ENCODE peak calls at places on chromosome 9, in seven cellular contexts. One of them, this sample, is unnamed.

GRCh38 chr9:106423575-106423974 is 439.4 kb upstream of the ZNF462 start:
- DNase-seq in uterus: no peak
- DNase-seq in cardiac muscle cell: no peak
- DNase-seq in hippocampal formation: no peak
- DNase-seq in T-helper 1 cell: no peak
- DNase-seq in M059J: no peak
- DNase-seq in neural progenitor cell: no peak
- DNase-seq in this sample: no peak

GRCh38 chr9:10366171-10366779 is 246.5 kb downstream of the PTPRD start:
- DNase-seq in uterus: no peak
- DNase-seq in cardiac muscle cell: peak; percentile 63
- DNase-seq in M059J: peak; percentile 11
- DNase-seq in T-helper 1 cell: no peak
- DNase-seq in hippocampal formation: no peak
- DNase-seq in neural progenitor cell: peak; percentile 48
- DNase-seq in this sample: peak; percentile 0

GRCh38 chr9:72636621-72637020 is 115.2 kb downstream of the TMC1 start:
- DNase-seq in T-helper 1 cell: no peak
- DNase-seq in M059J: no peak
- DNase-seq in cardiac muscle cell: no peak
- DNase-seq in uterus: no peak
- DNase-seq in hippocampal formation: no peak
- DNase-seq in neural progenitor cell: no peak
- DNase-seq in this sample: no peak

GRCh38 chr9:124733964-124734740 is 37.0 kb downstream of the NR6A1 start:
- DNase-seq in cardiac muscle cell: no peak
- DNase-seq in T-helper 1 cell: no peak
- DNase-seq in uterus: no peak
- DNase-seq in hippocampal formation: no peak
- DNase-seq in M059J: no peak
- DNase-seq in neural progenitor cell: no peak
- DNase-seq in this sample: no peak

GRCh38 chr9:93226819-93227218 is 42.9 kb downstream of the WNK2 start:
- DNase-seq in cardiac muscle cell: no peak
- DNase-seq in M059J: no peak
- DNase-seq in hippocampal formation: no peak
- DNase-seq in neural progenitor cell: no peak
- DNase-seq in T-helper 1 cell: no peak
- DNase-seq in uterus: no peak
- DNase-seq in this sample: no peak

GRCh38 chr9:16335788-16336580 is 534.5 kb downstream of the BNC2 start:
- DNase-seq in neural progenitor cell: no peak
- DNase-seq in M059J: peak; percentile 100
- DNase-seq in hippocampal formation: no peak
- DNase-seq in cardiac muscle cell: no peak
- DNase-seq in uterus: peak; percentile 76
- DNase-seq in T-helper 1 cell: no peak
- DNase-seq in this sample: peak; percentile 100

GRCh38 chr9:137421838-137422667 is 909 bp downstream of the EXD3 start:
- DNase-seq in uterus: no peak
- DNase-seq in T-helper 1 cell: no peak
- DNase-seq in neural progenitor cell: no peak
- DNase-seq in cardiac muscle cell: no peak
- DNase-seq in hippocampal formation: no peak
- DNase-seq in M059J: no peak
- DNase-seq in this sample: no peak

GRCh38 chr9:129280236-129281231 is 102.5 kb upstream of the IER5L start:
- DNase-seq in hippocampal formation: no peak
- DNase-seq in neural progenitor cell: no peak
- DNase-seq in M059J: no peak
- DNase-seq in T-helper 1 cell: no peak
- DNase-seq in cardiac muscle cell: no peak
- DNase-seq in uterus: no peak
- DNase-seq in this sample: no peak

GRCh38 chr9:87372401-87372851 is 125.2 kb upstream of the DAPK1 start:
- DNase-seq in M059J: no peak
- DNase-seq in uterus: no peak
- DNase-seq in T-helper 1 cell: no peak
- DNase-seq in cardiac muscle cell: peak; percentile 63
- DNase-seq in hippocampal formation: no peak
- DNase-seq in neural progenitor cell: no peak
- DNase-seq in this sample: no peak

GRCh38 chr9:106860731-106861584 is 2.0 kb upstream of the ZNF462 start:
- DNase-seq in neural progenitor cell: peak; percentile 85
- DNase-seq in uterus: peak; percentile 56
- DNase-seq in cardiac muscle cell: peak; percentile 49
- DNase-seq in hippocampal formation: no peak
- DNase-seq in T-helper 1 cell: no peak
- DNase-seq in M059J: peak; percentile 52
- DNase-seq in this sample: peak; percentile 34

GRCh38 chr9:12266758-12267157 is 426.4 kb upstream of the TYRP1 start:
- DNase-seq in T-helper 1 cell: no peak
- DNase-seq in neural progenitor cell: no peak
- DNase-seq in cardiac muscle cell: peak; percentile 3
- DNase-seq in uterus: no peak
- DNase-seq in hippocampal formation: no peak
- DNase-seq in M059J: no peak
- DNase-seq in this sample: no peak

GRCh38 chr9:106717686-106718085 is 145.3 kb upstream of the ZNF462 start:
- DNase-seq in hippocampal formation: no peak
- DNase-seq in uterus: no peak
- DNase-seq in M059J: peak; percentile 48
- DNase-seq in neural progenitor cell: no peak
- DNase-seq in T-helper 1 cell: no peak
- DNase-seq in cardiac muscle cell: peak; percentile 21
- DNase-seq in this sample: peak; percentile 85

GRCh38 chr9:100070071-100070470 is 28.7 kb downstream of the ERP44 start:
- DNase-seq in T-helper 1 cell: no peak
- DNase-seq in hippocampal formation: no peak
- DNase-seq in cardiac muscle cell: no peak
- DNase-seq in uterus: no peak
- DNase-seq in M059J: no peak
- DNase-seq in neural progenitor cell: no peak
- DNase-seq in this sample: no peak

GRCh38 chr9:113417370-113417769 is 6.8 kb downstream of the C9orf43 start:
- DNase-seq in T-helper 1 cell: no peak
- DNase-seq in M059J: no peak
- DNase-seq in cardiac muscle cell: no peak
- DNase-seq in neural progenitor cell: no peak
- DNase-seq in hippocampal formation: no peak
- DNase-seq in uterus: no peak
- DNase-seq in this sample: no peak

GRCh38 chr9:13487936-13488335 is 208.4 kb upstream of the MPDZ start:
- DNase-seq in M059J: no peak
- DNase-seq in T-helper 1 cell: no peak
- DNase-seq in neural progenitor cell: no peak
- DNase-seq in uterus: no peak
- DNase-seq in cardiac muscle cell: no peak
- DNase-seq in hippocampal formation: no peak
- DNase-seq in this sample: no peak

GRCh38 chr9:93677641-93678136 is 101.3 kb downstream of the PHF2 start:
- DNase-seq in uterus: peak; percentile 10
- DNase-seq in hippocampal formation: no peak
- DNase-seq in cardiac muscle cell: no peak
- DNase-seq in neural progenitor cell: no peak
- DNase-seq in M059J: no peak
- DNase-seq in T-helper 1 cell: no peak
- DNase-seq in this sample: no peak